ENCODE peak calls at places on chromosomes 7 and 10, in four cellular contexts. One of them, this sample, is unnamed.

GRCh38 chr10:90447836-90448235 is 410.0 kb downstream of the HTR7 start:
- DNase-seq in K562: no peak
- DNase-seq in GM12878: no peak
- DNase-seq in HepG2: no peak
- DNase-seq in this sample: no peak

GRCh38 chr7:155767562-155768437 is 44.5 kb downstream of the SHH start:
- DNase-seq in HepG2: no peak
- DNase-seq in K562: no peak
- DNase-seq in GM12878: no peak
- DNase-seq in this sample: no peak

GRCh38 chr7:130935564-130936157 is 201.7 kb upstream of the KLF14 start:
- DNase-seq in K562: peak
- DNase-seq in GM12878: no peak
- DNase-seq in HepG2: no peak
- DNase-seq in this sample: no peak

GRCh38 chr10:59829024-59829423 is 75.8 kb upstream of the MRLN start:
- DNase-seq in K562: no peak
- DNase-seq in HepG2: no peak
- DNase-seq in GM12878: no peak
- DNase-seq in this sample: no peak

GRCh38 chr7:133936074-133936473 is 191.1 kb upstream of the LRGUK start:
- DNase-seq in K562: no peak
- DNase-seq in GM12878: no peak
- DNase-seq in HepG2: no peak
- DNase-seq in this sample: no peak

GRCh38 chr7:135923700-135924261 is 53.4 kb downstream of the MTPN start:
- DNase-seq in HepG2: no peak
- DNase-seq in K562: peak
- DNase-seq in GM12878: no peak
- DNase-seq in this sample: no peak

GRCh38 chr10:113020838-113021237 is 70.8 kb downstream of the TCF7L2 start:
- DNase-seq in K562: no peak
- DNase-seq in GM12878: no peak
- DNase-seq in HepG2: peak
- DNase-seq in this sample: no peak

GRCh38 chr7:37901236-37901827 is 15.3 kb downstream of the SFRP4 start:
- DNase-seq in K562: peak
- DNase-seq in GM12878: no peak
- DNase-seq in HepG2: peak
- DNase-seq in this sample: no peak

GRCh38 chr10:36211856-36212255 is 569.8 kb upstream of the FZD8 start:
- DNase-seq in K562: no peak
- DNase-seq in HepG2: no peak
- DNase-seq in GM12878: no peak
- DNase-seq in this sample: no peak

GRCh38 chr10:46550795-46551700 is 5.4 kb downstream of the GPRIN2 start:
- DNase-seq in K562: peak
- DNase-seq in HepG2: no peak
- DNase-seq in GM12878: no peak
- DNase-seq in this sample: peak

GRCh38 chr7:127865466-127865865 is 165.8 kb downstream of the LRRC4 start:
- DNase-seq in K562: no peak
- DNase-seq in HepG2: peak
- DNase-seq in GM12878: no peak
- DNase-seq in this sample: no peak

GRCh38 chr10:15744217-15744865 is 24.6 kb upstream of the ITGA8 start:
- DNase-seq in K562: peak
- DNase-seq in GM12878: no peak
- DNase-seq in HepG2: peak
- DNase-seq in this sample: no peak

GRCh38 chr7:139321071-139321745 is 19.9 kb upstream of the FMC1 start:
- DNase-seq in K562: peak
- DNase-seq in GM12878: no peak
- DNase-seq in HepG2: peak
- DNase-seq in this sample: peak

GRCh38 chr10:11462071-11462470 is 149.4 kb downstream of the USP6NL start:
- DNase-seq in GM12878: no peak
- DNase-seq in HepG2: no peak
- DNase-seq in K562: no peak
- DNase-seq in this sample: no peak

GRCh38 chr7:75623390-75624133 is 115.2 kb downstream of the HIP1 start:
- DNase-seq in HepG2: no peak
- DNase-seq in K562: no peak
- DNase-seq in GM12878: no peak
- DNase-seq in this sample: no peak

GRCh38 chr10:63268798-63269503 is 135.8 kb downstream of the NRBF2 start:
- DNase-seq in HepG2: peak
- DNase-seq in K562: peak
- DNase-seq in GM12878: peak
- DNase-seq in this sample: peak

GRCh38 chr10:19874791-19875190 is 58.6 kb downstream of the PLXDC2 start:
- DNase-seq in HepG2: no peak
- DNase-seq in K562: no peak
- DNase-seq in GM12878: no peak
- DNase-seq in this sample: no peak

GRCh38 chr7:3399858-3400257 is 98.8 kb downstream of the SDK1 start:
- DNase-seq in K562: peak
- DNase-seq in GM12878: no peak
- DNase-seq in HepG2: peak
- DNase-seq in this sample: peak

GRCh38 chr10:99430116-99430450 is 341 bp downstream of the GOT1 start:
- DNase-seq in K562: no peak
- DNase-seq in HepG2: no peak
- DNase-seq in GM12878: no peak
- DNase-seq in this sample: no peak

GRCh38 chr10:127947206-127947605 is 40.3 kb downstream of the PTPRE start:
- DNase-seq in K562: no peak
- DNase-seq in HepG2: no peak
- DNase-seq in GM12878: no peak
- DNase-seq in this sample: no peak

GRCh38 chr7:130732980-130733865 is 784 bp downstream of the KLF14 start:
- DNase-seq in HepG2: no peak
- DNase-seq in K562: peak
- DNase-seq in GM12878: no peak
- DNase-seq in this sample: peak

GRCh38 chr10:113438660-113439059 is 114.2 kb upstream of the HABP2 start:
- DNase-seq in GM12878: no peak
- DNase-seq in K562: no peak
- DNase-seq in HepG2: no peak
- DNase-seq in this sample: no peak

GRCh38 chr7:154918741-154919140 is 84.2 kb downstream of the PAXIP1 start:
- DNase-seq in HepG2: no peak
- DNase-seq in GM12878: no peak
- DNase-seq in K562: no peak
- DNase-seq in this sample: no peak

GRCh38 chr7:66967029-66967428 is 28.4 kb downstream of the SBDS start:
- DNase-seq in HepG2: no peak
- DNase-seq in K562: no peak
- DNase-seq in GM12878: no peak
- DNase-seq in this sample: no peak

GRCh38 chr10:132430861-132431271 is 33.9 kb downstream of the PWWP2B start:
- DNase-seq in K562: no peak
- DNase-seq in HepG2: no peak
- DNase-seq in GM12878: no peak
- DNase-seq in this sample: no peak

GRCh38 chr10:110353244-110354119 is 48.8 kb upstream of the SMNDC1 start:
- DNase-seq in GM12878: no peak
- DNase-seq in HepG2: no peak
- DNase-seq in K562: peak
- DNase-seq in this sample: no peak

GRCh38 chr10:33556103-33556502 is 221.6 kb upstream of the NRP1 start:
- DNase-seq in GM12878: no peak
- DNase-seq in K562: no peak
- DNase-seq in HepG2: no peak
- DNase-seq in this sample: no peak

GRCh38 chr7:105587899-105588690 is 6.8 kb upstream of the EFCAB10 start:
- DNase-seq in GM12878: no peak
- DNase-seq in HepG2: no peak
- DNase-seq in K562: peak
- DNase-seq in this sample: no peak

GRCh38 chr7:55251911-55252310 is 113.2 kb upstream of the LANCL2 start:
- DNase-seq in GM12878: no peak
- DNase-seq in K562: no peak
- DNase-seq in HepG2: no peak
- DNase-seq in this sample: no peak

GRCh38 chr7:55251313-55251712 is 113.8 kb upstream of the LANCL2 start:
- DNase-seq in K562: no peak
- DNase-seq in GM12878: no peak
- DNase-seq in HepG2: no peak
- DNase-seq in this sample: no peak

GRCh38 chr7:55254242-55254595 is 110.9 kb upstream of the LANCL2 start:
- DNase-seq in GM12878: no peak
- DNase-seq in HepG2: no peak
- DNase-seq in K562: no peak
- DNase-seq in this sample: no peak

GRCh38 chr7:55253188-55253587 is 111.9 kb upstream of the LANCL2 start:
- DNase-seq in HepG2: no peak
- DNase-seq in GM12878: no peak
- DNase-seq in K562: no peak
- DNase-seq in this sample: no peak

GRCh38 chr7:55252386-55252785 is 112.8 kb upstream of the LANCL2 start:
- DNase-seq in GM12878: no peak
- DNase-seq in K562: no peak
- DNase-seq in HepG2: no peak
- DNase-seq in this sample: no peak
- TF ChIP-seq ZNF274 in GM12878: no peak
- TF ChIP-seq ZNF274 in K562: no peak
- TF ChIP-seq ZNF274 in HepG2: no peak
- TF ChIP-seq ZNF274 in this sample: no peak

DNA sequence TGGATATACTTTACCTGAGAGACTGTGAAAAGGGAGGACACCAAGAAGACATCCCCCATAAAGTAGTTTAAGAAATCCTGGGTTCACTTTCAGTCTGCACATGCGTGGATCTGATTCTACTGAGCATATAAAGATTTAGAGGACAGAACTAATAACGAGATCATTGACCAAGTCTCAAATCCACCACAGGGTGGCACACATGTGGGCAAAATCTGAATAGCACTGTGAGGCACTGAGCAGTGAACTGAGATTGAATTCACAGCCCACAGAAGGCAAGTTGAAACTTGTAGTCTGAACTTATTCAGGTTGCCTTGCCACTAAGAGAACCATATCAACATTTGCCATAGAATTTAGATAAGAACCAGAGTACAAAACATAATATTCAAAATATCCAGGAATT is 818.6 kb downstream of the GRID1 start:
- DNase-seq in HepG2: peak
- DNase-seq in K562: no peak
- DNase-seq in GM12878: peak
- DNase-seq in this sample: no peak
- TF ChIP-seq HDAC2 in HepG2: no peak
- TF ChIP-seq HDAC2 in K562: no peak
- TF ChIP-seq HDAC2 in GM12878: no peak
- TF ChIP-seq HDAC2 in this sample: no peak

DNA sequence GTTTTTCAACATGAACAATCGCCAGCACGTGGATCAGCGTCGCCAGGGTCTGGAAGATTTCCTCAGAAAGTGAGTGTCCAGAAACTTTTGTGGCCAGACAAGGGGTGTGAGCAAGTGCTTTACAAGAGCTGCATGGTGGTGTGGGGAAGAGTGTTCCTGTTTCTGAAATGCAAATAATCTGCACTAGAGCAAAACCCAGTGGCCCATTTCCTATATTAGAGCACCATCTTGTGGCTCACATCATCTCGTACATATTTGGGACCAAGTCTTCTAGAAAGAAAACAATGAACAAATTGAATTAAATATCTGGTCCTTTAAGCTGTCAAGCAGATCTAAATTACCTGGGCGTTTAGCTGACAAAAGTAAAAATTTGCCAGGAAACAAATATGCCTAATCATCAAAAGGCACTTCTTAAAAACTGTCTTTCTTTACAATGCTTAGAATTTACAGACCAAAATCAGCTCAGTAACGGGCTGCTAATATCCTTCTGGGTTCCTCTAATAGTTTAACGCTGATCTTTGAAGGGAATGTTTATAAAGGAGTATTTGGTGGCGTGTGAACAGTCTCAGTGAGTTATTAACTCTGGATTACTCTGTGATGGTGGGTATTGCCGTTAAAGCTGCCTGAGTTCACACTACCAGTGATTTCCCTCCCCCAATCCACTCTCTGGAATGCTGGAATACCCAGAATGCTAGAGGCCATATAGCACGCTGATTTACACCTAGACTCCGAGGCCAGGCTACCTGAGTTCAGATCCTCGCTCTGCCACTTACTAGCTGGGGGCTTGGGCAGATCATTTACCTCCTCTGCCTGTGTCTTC is 73.6 kb downstream of the SNX10 start:
- DNase-seq in GM12878: peak
- DNase-seq in K562: peak
- DNase-seq in HepG2: peak
- DNase-seq in this sample: no peak
- TF ChIP-seq CEBPB in GM12878: no peak
- TF ChIP-seq CEBPB in K562: no peak
- TF ChIP-seq CEBPB in HepG2: no peak
- TF ChIP-seq CEBPB in this sample: no peak

DNA sequence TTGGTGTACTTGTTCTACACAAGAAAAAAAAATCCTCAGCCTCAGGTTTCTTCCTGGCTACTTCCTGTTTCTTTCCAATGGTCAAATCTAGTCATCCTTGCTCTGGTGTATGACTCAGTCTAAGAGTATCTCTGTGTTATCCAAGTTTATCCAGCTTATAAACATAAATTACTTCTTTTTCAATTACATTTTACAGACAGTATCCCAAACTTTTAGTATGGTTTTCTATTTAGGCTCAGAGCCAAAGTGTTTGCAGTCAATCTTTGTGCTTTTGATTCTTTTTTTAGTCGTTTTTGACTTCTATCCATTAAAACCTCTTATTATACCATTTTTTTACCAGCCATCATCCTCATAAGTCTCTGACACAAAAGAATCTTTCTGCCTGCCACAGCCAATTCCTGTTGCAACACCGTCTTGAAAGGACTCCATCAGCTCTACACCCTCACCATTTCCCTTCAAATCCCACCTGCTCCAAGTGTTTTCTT is 294.6 kb downstream of the PTEN start:
- DNase-seq in K562: no peak
- DNase-seq in GM12878: no peak
- DNase-seq in HepG2: no peak
- DNase-seq in this sample: no peak
- TF ChIP-seq ZNF274 in K562: no peak
- TF ChIP-seq ZNF274 in GM12878: no peak
- TF ChIP-seq ZNF274 in HepG2: no peak
- TF ChIP-seq ZNF274 in this sample: no peak

DNA sequence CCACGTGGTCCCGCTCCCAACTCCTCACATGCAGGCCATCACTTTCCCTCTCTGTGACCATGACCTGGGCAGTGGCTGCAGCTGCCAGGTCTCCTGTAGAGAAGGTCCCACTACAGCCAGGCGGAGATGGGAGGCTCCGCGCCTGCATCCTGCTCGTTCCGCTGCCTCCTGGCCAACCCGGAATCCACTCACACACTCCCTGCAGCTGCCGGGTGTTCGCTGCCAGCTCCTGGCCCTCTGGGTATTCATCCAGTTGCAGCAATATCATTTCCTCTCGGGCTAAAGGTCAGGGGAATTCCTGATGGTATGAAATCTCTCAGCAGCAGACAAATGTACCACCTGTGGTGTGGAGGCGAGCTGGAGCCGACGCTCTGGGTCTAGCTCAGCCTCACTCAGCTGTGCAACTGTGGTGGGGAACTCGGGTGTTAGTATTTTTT is 65.7 kb downstream of the TLL2 start:
- DNase-seq in K562: no peak
- DNase-seq in GM12878: peak
- DNase-seq in HepG2: no peak
- DNase-seq in this sample: no peak
- TF ChIP-seq HDAC2 in K562: no peak
- TF ChIP-seq HDAC2 in GM12878: no peak
- TF ChIP-seq HDAC2 in HepG2: no peak
- TF ChIP-seq HDAC2 in this sample: no peak

This sample was measured in H1.